ENCODE peak calls at places on chromosome 16, in nine cellular contexts. C is sigmoid colon, N is transverse colon, P is esophagus muscularis mucosa, S is SK-N-SH, K is HCT116, L is HepG2, I is endothelial cell of umbilical vein, F is H1. E is an unnamed sample.

GRCh38 chr16:9090960-9091866 is at the start of gene HAPSTR1:
- DNase-seq in F (peak; percentile 100), N (peak; percentile 100), P (peak; percentile 100), L (peak; percentile 100), K (peak; percentile 100), S (peak; percentile 99), I (peak; percentile 100), C (peak; percentile 100), E (peak; percentile 100)

GRCh38 chr16:17520567-17520966 is 49.8 kb upstream of the XYLT1 start:
- DNase-seq in S (no peak), I (no peak), L (no peak), C (no peak), F (no peak), P (no peak), K (no peak), N (no peak), E (no peak)

GRCh38 chr16:50616883-50617629 is 64.1 kb downstream of the SNX20 start:
- DNase-seq in I (no peak), P (no peak), K (no peak), F (no peak), L (peak; percentile 89), S (no peak), N (no peak), C (peak; percentile 88), E (no peak)

GRCh38 chr16:24070851-24071250 is 185.3 kb upstream of the CACNG3 start:
- DNase-seq in S (peak; percentile 67), C (no peak), L (peak; percentile 29), I (peak; percentile 55), P (no peak), N (no peak), K (peak; percentile 43), F (peak; percentile 75), E (no peak)

GRCh38 chr16:85611205-85611454 is 2.0 kb upstream of the GSE1 start:
- DNase-seq in I (no peak), F (no peak), P (no peak), N (no peak), K (no peak), S (no peak), L (no peak), C (no peak), E (no peak)

GRCh38 chr16:31409433-31409832 is 16.3 kb downstream of the ITGAD start:
- DNase-seq in C (no peak), I (no peak), N (no peak), P (no peak), S (no peak), F (no peak), L (no peak), K (peak; percentile 19), E (no peak)

GRCh38 chr16:63714876-63715275 is 1407.0 kb downstream of the CDH11 start:
- DNase-seq in N (no peak), P (no peak), K (no peak), C (no peak), L (no peak), I (no peak), S (no peak), F (peak; percentile 19), E (no peak)

GRCh38 chr16:54110582-54110981 is 176.0 kb downstream of the IRX3 start:
- DNase-seq in F (no peak), P (no peak), N (no peak), C (no peak), K (no peak), L (no peak), I (no peak), S (no peak), E (no peak)

GRCh38 chr16:68770671-68771070 is 33.6 kb downstream of the CDH1 start:
- DNase-seq in F (no peak), L (no peak), N (no peak), K (no peak), I (no peak), C (no peak), S (peak; percentile 81), P (no peak), E (no peak)

GRCh38 chr16:86751081-86752030 is 173.0 kb downstream of the FOXL1 start:
- DNase-seq in S (no peak), F (no peak), L (no peak), P (no peak), N (no peak), I (peak; percentile 86), C (no peak), K (no peak), E (no peak)

GRCh38 chr16:525520-526180 is 1.9 kb upstream of the CAPN15 start:
- DNase-seq in C (no peak), P (no peak), F (no peak), I (peak; percentile 71), L (no peak), S (no peak), N (no peak), K (peak; percentile 57), E (no peak)

GRCh38 chr16:3908951-3909437 is 28.5 kb upstream of the CREBBP start:
- DNase-seq in P (no peak), F (no peak), S (no peak), I (no peak), K (no peak), L (peak; percentile 66), C (no peak), N (no peak), E (no peak)

DNA sequence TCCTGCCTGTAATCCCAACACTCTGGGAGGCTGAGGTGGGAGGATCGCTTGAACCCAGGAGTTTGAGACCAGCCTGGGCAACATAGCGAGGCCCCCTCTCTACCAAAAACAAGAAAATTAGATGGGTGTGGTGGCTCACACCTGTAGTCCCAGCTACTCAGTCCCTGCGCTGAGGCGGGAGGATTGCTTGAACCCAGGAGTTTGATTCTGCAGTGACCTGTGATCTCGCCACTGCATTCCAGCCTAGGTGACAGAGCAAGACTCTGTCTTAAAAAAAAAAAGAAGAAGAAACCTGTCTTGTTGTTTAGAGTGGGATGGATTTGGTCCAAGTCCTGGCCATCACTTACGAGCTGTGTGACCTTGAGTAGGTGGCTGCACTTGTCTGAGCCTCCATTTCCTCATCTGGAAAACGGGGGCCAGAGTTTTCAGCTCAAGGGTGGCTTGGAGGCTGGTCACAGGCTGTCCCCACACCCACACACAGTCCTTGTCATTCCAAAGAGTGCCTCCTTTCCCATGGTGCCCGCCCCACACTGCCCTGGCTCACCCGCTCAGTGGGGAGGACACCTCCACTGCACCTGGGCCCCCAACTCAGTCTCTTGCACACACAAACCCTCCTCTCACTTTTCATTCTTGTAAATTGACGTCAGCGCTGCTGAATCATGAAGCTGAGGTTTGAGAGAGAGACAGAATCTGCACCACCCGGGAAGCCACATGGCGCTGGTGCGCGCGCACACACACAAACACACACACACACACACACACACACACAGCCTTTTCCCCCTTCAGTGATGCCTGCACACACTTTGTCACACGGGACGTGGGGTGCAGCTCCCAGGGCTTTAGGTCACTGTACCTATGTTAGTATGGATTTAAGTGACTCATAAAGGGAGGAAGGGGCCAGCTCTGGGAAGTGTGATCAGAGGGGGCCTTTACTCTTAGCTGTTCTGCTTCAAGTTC is 4.2 kb downstream of the SOCS1 start:
- DNase-seq in S (no peak), I (no peak), N (peak; percentile 41), L (no peak), C (no peak), F (no peak), P (no peak), K (no peak), E (peak; percentile 58)
- TF ChIP-seq POLR2AphosphoS5 in S (no peak), I (no peak), N (no peak), L (peak; percentile 64), C (no peak), F (peak; percentile 2), P (no peak), K (no peak), E (no peak)

DNA sequence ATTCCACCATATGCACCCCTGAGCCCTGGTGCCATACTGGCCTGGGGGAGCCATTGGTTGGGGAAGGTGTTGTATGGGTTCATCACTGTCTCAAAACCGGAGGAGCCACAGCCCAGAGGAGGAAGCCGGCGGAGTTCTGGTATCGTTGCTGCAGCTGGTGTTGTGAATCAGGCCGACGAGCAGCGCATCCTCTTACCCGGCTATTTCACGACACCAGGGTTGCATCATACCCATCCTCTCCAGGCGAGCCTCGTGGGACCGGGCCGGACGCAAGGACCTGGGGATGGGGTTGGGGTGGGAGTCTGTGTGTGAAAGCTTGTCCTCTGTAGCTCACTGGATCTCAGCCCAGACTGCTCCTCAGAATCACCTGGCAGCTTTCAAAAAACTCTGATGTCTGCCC is 6.6 kb upstream of the SLC12A3 start:
- DNase-seq in S (no peak), P (no peak), C (no peak), F (no peak), N (peak; percentile 27), L (no peak), I (no peak), K (no peak), E (peak; percentile 52)
- H3K4me3 ChIP-seq in S (no peak overlapping the region), P (no peak overlapping the region), C (no peak overlapping the region), F (no peak overlapping the region), N (no peak overlapping the region), L (no peak overlapping the region), I (no peak overlapping the region), K (no peak overlapping the region), E (no peak overlapping the region)

GRCh38 chr16:10934325-10935107 is 7.8 kb downstream of the DEXI start:
- DNase-seq in L (no peak), F (no peak), S (no peak), P (no peak), N (no peak), I (no peak), K (no peak), C (no peak), E (no peak)
- TF ChIP-seq POLR2AphosphoS5 in L (no peak), F (no peak), S (no peak), P (no peak), N (no peak), I (no peak), K (no peak), C (no peak), E (no peak)

GRCh38 chr16:25108054-25108453 is 3.5 kb upstream of the LCMT1 start:
- DNase-seq in P (no peak), N (peak; percentile 17), S (peak; percentile 33), F (no peak), L (peak; percentile 59), C (no peak), I (no peak), K (no peak), E (no peak)

GRCh38 chr16:25110392-25110947 is 1.1 kb upstream of the LCMT1 start:
- DNase-seq in P (no peak), S (no peak), I (no peak), F (no peak), K (no peak), N (peak; percentile 24), L (no peak), C (no peak), E (no peak)

GRCh38 chr16:25107466-25107792 is 4.1 kb upstream of the LCMT1 start:
- DNase-seq in I (no peak), P (no peak), N (no peak), F (no peak), K (no peak), S (peak; percentile 28), L (no peak), C (no peak), E (no peak)

GRCh38 chr16:25111403-25112166 is at the start of gene LCMT1:
- DNase-seq in N (peak; percentile 94), C (peak; percentile 97), P (peak; percentile 98), K (peak; percentile 96), I (peak; percentile 99), L (peak; percentile 99), F (peak; percentile 92), S (peak; percentile 93), E (peak; percentile 96)

DNA sequence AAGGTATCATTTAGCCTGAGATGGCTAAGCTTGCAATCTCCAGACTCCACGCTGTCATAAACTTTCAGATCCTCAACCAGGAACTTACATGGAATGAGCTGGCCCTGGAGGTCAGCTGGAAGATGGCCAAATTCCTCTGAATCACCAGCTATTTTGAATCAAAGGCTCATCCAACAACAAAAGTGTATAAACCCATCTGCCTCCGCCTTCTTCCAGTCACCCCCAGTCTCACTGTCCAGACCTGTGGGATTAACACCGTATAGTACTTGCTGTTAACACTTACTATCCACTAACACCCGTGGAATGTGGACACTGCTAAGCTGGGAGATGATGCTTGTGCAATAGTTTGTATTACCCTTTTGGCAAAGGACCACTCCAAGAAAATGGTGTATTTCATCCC is 1.9 kb upstream of the LCMT1 start:
- DNase-seq in K (peak; percentile 87), P (no peak), S (no peak), F (no peak), I (peak; percentile 83), L (peak; percentile 74), N (peak; percentile 81), C (peak; percentile 76), E (no peak)
- H3K4me3 ChIP-seq in K (peak overlapping the region; percentile 97), P (no peak overlapping the region), S (no peak overlapping the region), F (no peak overlapping the region), I (no peak overlapping the region), L (no peak overlapping the region), N (no peak overlapping the region), C (no peak overlapping the region), E (no peak overlapping the region)

E was measured in upper lobe of left lung.